ENCODE peak calls at places on chromosomes 11 and 22, in six cellular contexts. V is uterus; T is BE2C; Y is naive thymus-derived CD4-positive, alpha-beta T cell; P is IMR-90; U is breast epithelium. W is an unnamed sample. For H3K36me3 and H3K27me3, the result is how much of the 10 kb centered on the place peaks cover.

GRCh38 chr11:114165326-114166230 is 106.1 kb downstream of the ZBTB16 start:
- DNase-seq in T (no peak), U (no peak), Y (no peak), P (no peak), V (no peak), W (no peak)

GRCh38 chr22:26321469-26321913 is 107.6 kb upstream of the ASPHD2 start:
- DNase-seq in P (peak), Y (no peak), U (no peak), V (no peak), T (no peak), W (peak)

GRCh38 chr22:30371981-30372380 is 15.2 kb downstream of the CCDC157 start:
- DNase-seq in P (no peak), T (no peak), U (no peak), V (no peak), Y (no peak), W (no peak)

GRCh38 chr11:26073646-26074045 is 258.3 kb upstream of the ANO3 start:
- DNase-seq in Y (no peak), T (no peak), P (no peak), U (no peak), V (no peak), W (no peak)

GRCh38 chr11:130428271-130428670 is at the start of gene ADAMTS8:
- DNase-seq in V (no peak), Y (no peak), P (no peak), T (no peak), U (no peak), W (no peak)

GRCh38 chr11:130829801-130830562 is 86.3 kb downstream of the SNX19 start:
- DNase-seq in U (no peak), V (peak), P (no peak), T (no peak), Y (no peak), W (peak)

GRCh38 chr22:43783777-43784176 is 28.3 kb downstream of the EFCAB6 start:
- DNase-seq in Y (no peak), U (no peak), V (no peak), P (no peak), T (no peak), W (no peak)

GRCh38 chr11:67264886-67265632 is 1.2 kb upstream of the GRK2 start:
- DNase-seq in V (no peak), U (no peak), Y (no peak), P (no peak), T (no peak), W (no peak)

GRCh38 chr11:115990004-115990447 is 485.8 kb upstream of the CADM1 start:
- DNase-seq in P (no peak), V (no peak), Y (no peak), T (peak), U (no peak), W (peak)

GRCh38 chr22:30212363-30212995 is 34.1 kb downstream of the LIF start:
- DNase-seq in U (peak), V (peak), T (no peak), P (peak), Y (no peak), W (peak)

GRCh38 chr11:120622189-120622912 is 110.8 kb downstream of the GRIK4 start:
- DNase-seq in P (no peak), Y (no peak), T (peak), V (no peak), U (no peak), W (no peak)

GRCh38 chr11:112166561-112166960 is 611 bp upstream of the TEX12 start:
- DNase-seq in V (no peak), U (no peak), P (no peak), Y (no peak), T (no peak), W (peak)

GRCh38 chr22:38462960-38463784 is 4.7 kb upstream of the KDELR3 start:
- DNase-seq in V (peak), Y (no peak), T (no peak), U (no peak), P (no peak), W (no peak)

GRCh38 chr11:118153516-118153915 is 893 bp upstream of the SCN4B start:
- DNase-seq in T (no peak), V (no peak), Y (no peak), U (no peak), P (no peak), W (no peak)

GRCh38 chr11:73072935-73073481 is 69.1 kb downstream of the FCHSD2 start:
- DNase-seq in U (no peak), V (no peak), Y (no peak), P (peak), T (no peak), W (no peak)

GRCh38 chr22:29765905-29766631 is 739 bp downstream of the ZMAT5 start:
- DNase-seq in P (no peak), U (no peak), Y (no peak), T (no peak), V (no peak), W (no peak)

GRCh38 chr11:46445887-46446286 is 54.3 kb upstream of the CHRM4 start:
- DNase-seq in Y (no peak), P (no peak), T (no peak), V (no peak), U (no peak), W (no peak)

GRCh38 chr11:68812526-68812925 is 29.2 kb downstream of the CPT1A start:
- DNase-seq in P (no peak), V (no peak), U (no peak), T (no peak), Y (no peak), W (no peak)

GRCh38 chr22:22884888-22885840 is 2.5 kb upstream of the IGLL5 start:
- DNase-seq in V (no peak), U (no peak), P (no peak), T (no peak), Y (no peak), W (no peak)

GRCh38 chr11:70323811-70324210 is 53.3 kb downstream of the PPFIA1 start:
- DNase-seq in T (no peak), V (no peak), P (peak), U (no peak), Y (no peak), W (no peak)

GRCh38 chr11:79018371-79018849 is 422.4 kb downstream of the TENM4 start:
- DNase-seq in P (peak), V (peak), T (peak), U (no peak), Y (no peak), W (peak)

GRCh38 chr11:9625158-9625557 is 38.7 kb upstream of the SWAP70 start:
- DNase-seq in P (no peak), Y (no peak), V (peak), U (no peak), T (no peak), W (no peak)

GRCh38 chr22:19175602-19176174 is 2.8 kb downstream of the SLC25A1 start:
- DNase-seq in T (no peak), P (no peak), V (no peak), U (no peak), Y (no peak), W (no peak)

GRCh38 chr22:19176732-19177131 is 1.8 kb downstream of the SLC25A1 start:
- DNase-seq in U (no peak), Y (no peak), T (no peak), V (no peak), P (no peak), W (no peak)

GRCh38 chr22:19175026-19175601 is 3.4 kb downstream of the SLC25A1 start:
- DNase-seq in T (no peak), P (no peak), Y (no peak), V (no peak), U (no peak), W (no peak)

GRCh38 chr22:19177164-19178064 is 1.1 kb downstream of the SLC25A1 start:
- DNase-seq in Y (no peak), P (no peak), T (no peak), U (no peak), V (no peak), W (no peak)

GRCh38 chr22:19176175-19176630 is 2.3 kb downstream of the SLC25A1 start:
- DNase-seq in T (peak), P (no peak), Y (no peak), V (no peak), U (no peak), W (no peak)
- H3K4me3 ChIP-seq in T (no peak), P (no peak), Y (no peak), V (no peak), U (no peak), W (no peak)

DNA sequence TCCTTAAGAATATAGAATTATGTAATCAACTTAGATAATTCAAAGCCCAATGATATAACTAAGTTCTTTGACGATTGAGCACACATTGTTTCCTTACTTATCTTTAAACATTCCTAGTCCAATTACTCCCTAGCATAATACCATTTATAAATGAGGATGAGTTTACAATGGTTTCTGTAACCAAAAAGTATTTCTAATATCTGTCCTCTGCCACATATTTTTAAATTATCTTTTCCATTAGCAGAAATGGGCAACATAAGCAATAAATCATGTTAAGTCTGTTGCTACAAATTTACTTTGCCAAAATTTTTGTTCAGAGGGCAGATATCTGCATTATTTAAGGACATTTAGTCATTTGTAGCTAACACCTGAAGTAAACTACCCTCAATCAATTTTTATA is 6.7 kb downstream of the CREBZF start:
- DNase-seq in P (no peak), U (no peak), V (no peak), T (no peak), Y (no peak), W (no peak)
- H3K36me3 ChIP-seq in P (under half), U (under half), V (under half), T (half or more), Y (under half), W (half or more)

GRCh38 chr11:57648791-57649735 is 649 bp downstream of the YPEL4 start:
- DNase-seq in T (no peak), V (no peak), Y (no peak), P (no peak), U (no peak), W (no peak)

GRCh38 chr11:57651408-57651807 is 1.7 kb upstream of the YPEL4 start:
- DNase-seq in T (no peak), Y (no peak), U (no peak), P (no peak), V (no peak), W (no peak)

GRCh38 chr11:57653162-57653561 is 3.5 kb upstream of the YPEL4 start:
- DNase-seq in U (no peak), T (no peak), P (no peak), V (no peak), Y (no peak), W (no peak)

GRCh38 chr11:57649826-57650738 is at the start of gene YPEL4:
- DNase-seq in P (peak), U (no peak), V (peak), T (no peak), Y (no peak), W (peak)

DNA sequence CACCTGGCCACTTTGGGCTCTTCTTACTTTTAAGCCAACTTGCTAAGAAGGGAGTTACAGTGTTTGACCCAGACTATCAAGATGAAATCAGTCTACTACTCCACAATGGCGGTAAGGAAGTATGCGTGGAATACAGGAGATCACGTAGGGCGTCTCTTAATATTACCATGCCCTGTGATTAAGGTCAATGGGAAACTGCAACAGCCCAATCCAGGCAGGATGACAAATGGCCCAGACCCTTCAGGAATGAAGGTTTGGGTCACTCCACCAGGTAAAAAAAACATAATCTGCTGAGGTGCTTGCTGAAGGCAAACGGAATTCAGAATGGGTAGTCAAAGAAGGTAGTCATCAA is 1.0 kb upstream of the YPEL4 start:
- DNase-seq in V (no peak), P (no peak), Y (no peak), U (no peak), T (no peak), W (no peak)
- H3K27me3 ChIP-seq in V (under half), P (under half), Y (under half), U (under half), T (under half), W (under half)

DNA sequence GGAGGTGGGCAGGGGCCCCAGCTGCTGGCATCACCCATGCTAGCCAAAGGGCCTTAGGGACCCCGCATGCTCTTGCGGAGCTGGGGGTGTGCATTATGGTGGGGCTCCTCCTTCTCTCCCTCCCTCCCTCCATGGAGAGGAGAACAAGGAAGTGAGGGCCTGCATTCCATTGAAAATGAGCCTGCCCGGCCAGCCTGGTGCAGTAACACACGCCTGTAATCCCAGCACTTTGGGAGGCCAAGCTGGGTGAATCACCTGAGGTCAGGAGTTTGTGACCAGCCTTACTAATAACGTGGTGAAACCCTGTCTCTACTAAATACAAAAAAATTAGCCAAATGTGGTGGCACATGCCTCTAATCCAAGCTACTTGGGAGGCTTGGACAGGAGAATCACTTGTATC is 22.4 kb downstream of the SNAP29 start:
- DNase-seq in Y (no peak), P (peak), V (no peak), U (no peak), T (no peak), W (no peak)
- H3K4me3 ChIP-seq in Y (no peak), P (no peak), V (no peak), U (no peak), T (no peak), W (no peak)

DNA sequence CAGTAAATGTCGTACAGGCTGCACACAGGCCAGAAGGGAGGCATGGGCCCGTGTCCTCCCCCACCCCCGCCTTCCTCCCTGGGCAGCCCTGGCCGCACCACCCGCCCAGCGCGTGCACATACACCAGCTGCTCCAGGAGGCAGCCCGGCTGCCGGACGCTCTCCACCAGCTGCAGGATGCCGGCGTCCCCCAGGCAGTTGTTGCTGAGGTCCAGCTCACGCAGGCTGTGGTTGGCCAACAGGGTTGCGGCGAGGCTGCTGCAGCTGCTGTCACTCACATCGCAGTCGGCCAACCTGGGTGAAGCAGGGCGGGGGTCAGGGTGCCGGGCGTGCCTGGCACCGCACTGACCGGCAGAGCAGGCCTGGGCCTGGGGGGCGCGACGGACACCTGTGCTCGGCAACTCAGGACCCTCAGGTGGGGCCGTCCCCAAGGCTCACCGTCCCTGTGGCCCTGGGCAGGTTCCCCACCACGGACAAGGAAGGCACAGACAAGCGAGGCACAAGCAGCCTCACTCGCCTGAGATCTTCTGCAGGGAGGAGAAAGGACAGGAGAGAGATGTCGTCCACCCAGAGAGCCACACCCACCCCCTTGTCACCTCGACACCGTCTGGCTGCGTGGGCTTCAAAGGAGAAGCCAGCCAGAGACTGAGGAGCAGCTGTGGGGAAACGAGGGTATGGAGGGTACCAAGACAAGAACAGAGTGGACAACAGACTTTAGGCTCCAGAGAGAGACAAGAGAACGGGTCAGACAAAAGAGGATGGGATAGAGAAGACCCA is 12.1 kb downstream of the RNH1 start:
- DNase-seq in V (no peak), T (peak), U (no peak), P (no peak), Y (no peak), W (no peak)
- H3K36me3 ChIP-seq in V (under half), T (under half), U (under half), P (half or more), Y (under half), W (half or more)

GRCh38 chr11:132644511-132644910 is 887.8 kb downstream of the OPCML start:
- DNase-seq in Y (no peak), V (no peak), T (no peak), U (no peak), P (no peak), W (no peak)

GRCh38 chr11:132648841-132649240 is 883.5 kb downstream of the OPCML start:
- DNase-seq in V (no peak), P (peak), Y (no peak), T (no peak), U (no peak), W (no peak)

GRCh38 chr11:132643239-132643638 is 889.1 kb downstream of the OPCML start:
- DNase-seq in V (no peak), T (no peak), U (no peak), P (no peak), Y (no peak), W (no peak)

GRCh38 chr11:132649277-132649676 is 883.0 kb downstream of the OPCML start:
- DNase-seq in U (no peak), Y (no peak), P (no peak), V (no peak), T (no peak), W (no peak)

GRCh38 chr11:132646890-132647289 is 885.4 kb downstream of the OPCML start:
- DNase-seq in P (no peak), V (no peak), U (no peak), T (no peak), Y (no peak), W (no peak)
- H3K27me3 ChIP-seq in P (under half), V (under half), U (under half), T (under half), Y (under half), W (under half)

GRCh38 chr22:42430486-42431125 is 1.6 kb downstream of the NFAM1 start:
- DNase-seq in V (no peak), T (no peak), P (no peak), U (no peak), Y (no peak), W (no peak)
- H3K4me3 ChIP-seq in V (no peak), T (no peak), P (no peak), U (peak), Y (no peak), W (no peak)

DNA sequence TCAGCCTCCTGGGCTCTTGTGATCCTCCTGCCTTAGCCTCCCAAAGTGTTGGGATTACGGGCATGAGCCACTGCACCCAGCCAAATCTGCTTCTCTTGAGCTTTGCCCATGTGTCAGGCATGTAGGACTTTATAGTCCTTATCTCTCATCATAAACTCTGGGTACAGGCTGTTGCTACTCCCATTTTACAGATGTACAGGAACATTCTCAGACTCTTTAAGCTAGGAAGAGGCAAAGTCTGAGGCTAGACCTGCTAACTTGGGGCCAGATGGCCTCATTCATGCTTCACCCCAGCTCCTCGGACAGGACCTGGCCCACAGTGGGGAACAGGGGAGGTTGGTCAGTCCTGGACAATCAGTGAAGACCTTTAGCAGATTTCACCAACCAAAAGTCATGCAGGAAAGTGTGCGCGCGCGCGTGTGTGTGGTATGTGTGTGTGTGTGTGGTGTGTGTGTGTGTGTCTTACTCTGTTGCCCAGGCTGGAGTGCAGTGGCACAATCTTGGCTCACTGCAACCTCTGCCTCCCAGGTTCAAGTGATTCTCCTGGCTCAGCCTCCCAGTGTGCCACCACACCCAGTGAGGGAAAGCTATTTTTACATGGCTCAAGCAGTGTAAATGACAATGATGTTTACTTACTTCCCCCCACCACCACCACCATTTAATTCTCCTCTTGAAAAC is 23.8 kb downstream of the YDJC start:
- DNase-seq in U (no peak), P (no peak), V (no peak), T (no peak), Y (no peak), W (no peak)
- H3K36me3 ChIP-seq in U (under half), P (under half), V (under half), T (under half), Y (under half), W (under half)

GRCh38 chr11:17721242-17721999 is 2.0 kb downstream of the MYOD1 start:
- DNase-seq in V (no peak), T (no peak), Y (no peak), U (no peak), P (no peak), W (no peak)
- H3K27me3 ChIP-seq in V (under half), T (under half), Y (under half), U (under half), P (half or more), W (under half)

GRCh38 chr11:2927851-2928604 is 1.2 kb downstream of the PHLDA2 start:
- DNase-seq in T (no peak), P (peak), U (no peak), Y (no peak), V (no peak), W (peak)
- H3K4me3 ChIP-seq in T (no peak), P (peak), U (peak), Y (no peak), V (peak), W (peak)

W was measured in MG63.